ENCODE peak calls at places on chromosome 21, in nine cellular contexts. J is right cardiac atrium; P is mucosa of descending colon; I is body of pancreas; E is left ventricle myocardium inferior; Z is A549; S is neural progenitor cell; C is CD8-positive, alpha-beta memory T cell; G is neuronal stem cell. H is an unnamed sample.

GRCh38 chr21:14675774-14676530 is 129.8 kb upstream of the SAMSN1 start:
- DNase-seq in I (no peak), G (no peak), J (no peak), E (no peak), S (no peak), C (peak; percentile 66), Z (no peak), P (no peak), H (no peak)

GRCh38 chr21:39204134-39204533 is 20.9 kb upstream of the PSMG1 start:
- DNase-seq in I (no peak), Z (no peak), G (no peak), P (no peak), E (no peak), J (no peak), C (no peak), S (no peak), H (no peak)

GRCh38 chr21:15820857-15821256 is 91.1 kb downstream of the USP25 start:
- DNase-seq in Z (no peak), P (no peak), S (no peak), I (no peak), J (no peak), G (no peak), E (no peak), C (no peak), H (no peak)

GRCh38 chr21:44710294-44710665 is 1.1 kb downstream of the TSPEAR start:
- DNase-seq in I (no peak), C (no peak), E (no peak), S (peak; percentile 52), J (no peak), P (no peak), G (no peak), Z (no peak), H (no peak)

GRCh38 chr21:14143999-14144398 is 66.8 kb downstream of the LIPI start:
- DNase-seq in G (no peak), S (no peak), I (no peak), E (no peak), J (no peak), Z (no peak), P (no peak), C (no peak), H (no peak)

GRCh38 chr21:44948426-44949120 is 8.7 kb downstream of the SLX9 start:
- DNase-seq in J (peak; percentile 69), G (no peak), P (peak; percentile 38), I (no peak), E (peak; percentile 16), S (no peak), C (no peak), Z (no peak), H (no peak)

GRCh38 chr21:28110074-28110473 is 882.6 kb downstream of the LTN1 start:
- DNase-seq in I (no peak), S (no peak), C (no peak), E (no peak), J (no peak), Z (no peak), G (no peak), P (no peak), H (no peak)

GRCh38 chr21:33943293-33943692 is 27.7 kb upstream of the ATP5PO start:
- DNase-seq in Z (no peak), G (no peak), S (no peak), C (no peak), E (no peak), P (no peak), I (no peak), J (no peak), H (no peak)

GRCh38 chr21:22885079-22885478 is 1886.9 kb downstream of the NCAM2 start:
- DNase-seq in S (peak; percentile 3), I (no peak), G (no peak), E (no peak), C (no peak), J (no peak), Z (no peak), P (no peak), H (no peak)

GRCh38 chr21:46344219-46344915 is 20.4 kb downstream of the PCNT start:
- DNase-seq in E (no peak), J (no peak), G (no peak), Z (no peak), P (no peak), C (no peak), S (no peak), I (no peak), H (no peak)

GRCh38 chr21:29115899-29116298 is 14.5 kb upstream of the MAP3K7CL start:
- DNase-seq in S (no peak), J (no peak), I (no peak), G (no peak), E (no peak), P (no peak), C (no peak), Z (no peak), H (no peak)

GRCh38 chr21:26782349-26782748 is 62.9 kb downstream of the ADAMTS1 start:
- DNase-seq in J (no peak), G (no peak), C (no peak), E (no peak), P (no peak), S (no peak), I (no peak), Z (no peak), H (no peak)

GRCh38 chr21:16193758-16194606 is 464.2 kb downstream of the USP25 start:
- DNase-seq in C (no peak), I (peak; percentile 43), S (peak; percentile 81), E (peak; percentile 58), J (peak; percentile 79), P (no peak), Z (peak; percentile 81), G (peak; percentile 81), H (peak; percentile 87)

GRCh38 chr21:33893917-33894316 is 21.7 kb downstream of the ATP5PO start:
- DNase-seq in I (no peak), J (no peak), G (no peak), P (no peak), S (peak; percentile 56), Z (no peak), C (no peak), E (no peak), H (no peak)

GRCh38 chr21:37862536-37862935 is 53.7 kb downstream of the KCNJ6 start:
- DNase-seq in S (peak; percentile 65), E (no peak), G (no peak), C (no peak), I (no peak), J (no peak), Z (peak; percentile 28), P (no peak), H (peak; percentile 72)

GRCh38 chr21:31711745-31712144 is 20.2 kb downstream of the SCAF4 start:
- DNase-seq in P (no peak), Z (no peak), S (no peak), E (no peak), I (no peak), G (no peak), C (no peak), J (no peak), H (no peak)
- H3K4me1 ChIP-seq in P (peaks cover 4% of the 10 kb centered on the region), Z (peaks cover 62% of the 10 kb centered on the region), S (peaks cover 33% of the 10 kb centered on the region), E (peaks cover 80% of the 10 kb centered on the region), I (peaks cover 58% of the 10 kb centered on the region), G (peaks cover 6% of the 10 kb centered on the region), C (peaks cover 51% of the 10 kb centered on the region), J (no peaks in the 10 kb centered on the region), H (peaks cover 19% of the 10 kb centered on the region)

GRCh38 chr21:36707763-36708511 is 9.0 kb downstream of the SIM2 start:
- DNase-seq in Z (no peak), E (no peak), P (no peak), C (no peak), G (peak; percentile 29), J (no peak), I (no peak), S (peak; percentile 48), H (no peak)

GRCh38 chr21:36709868-36710728 is 11.2 kb downstream of the SIM2 start:
- DNase-seq in J (peak; percentile 47), P (no peak), Z (no peak), I (no peak), E (no peak), C (no peak), S (peak; percentile 59), G (peak; percentile 33), H (no peak)

GRCh38 chr21:36709030-36709867 is 10.3 kb downstream of the SIM2 start:
- DNase-seq in E (no peak), J (no peak), S (peak; percentile 49), I (no peak), P (no peak), G (no peak), Z (no peak), C (no peak), H (no peak)

GRCh38 chr21:36706951-36707762 is 8.2 kb downstream of the SIM2 start:
- DNase-seq in C (no peak), Z (no peak), S (peak; percentile 77), G (peak; percentile 64), I (no peak), J (no peak), P (no peak), E (no peak), H (peak; percentile 52)

GRCh38 chr21:36708512-36709029 is 9.7 kb downstream of the SIM2 start:
- DNase-seq in P (no peak), G (no peak), S (peak; percentile 41), I (no peak), C (no peak), E (no peak), Z (no peak), J (no peak), H (no peak)
- H3K4me1 ChIP-seq in P (peaks cover 34% of the 10 kb centered on the region), G (peaks cover 6% of the 10 kb centered on the region), S (peaks cover 37% of the 10 kb centered on the region), I (peaks cover 43% of the 10 kb centered on the region), C (peaks cover 18% of the 10 kb centered on the region), E (peaks cover 65% of the 10 kb centered on the region), Z (no peaks in the 10 kb centered on the region), J (no peaks in the 10 kb centered on the region), H (no peaks in the 10 kb centered on the region)

DNA sequence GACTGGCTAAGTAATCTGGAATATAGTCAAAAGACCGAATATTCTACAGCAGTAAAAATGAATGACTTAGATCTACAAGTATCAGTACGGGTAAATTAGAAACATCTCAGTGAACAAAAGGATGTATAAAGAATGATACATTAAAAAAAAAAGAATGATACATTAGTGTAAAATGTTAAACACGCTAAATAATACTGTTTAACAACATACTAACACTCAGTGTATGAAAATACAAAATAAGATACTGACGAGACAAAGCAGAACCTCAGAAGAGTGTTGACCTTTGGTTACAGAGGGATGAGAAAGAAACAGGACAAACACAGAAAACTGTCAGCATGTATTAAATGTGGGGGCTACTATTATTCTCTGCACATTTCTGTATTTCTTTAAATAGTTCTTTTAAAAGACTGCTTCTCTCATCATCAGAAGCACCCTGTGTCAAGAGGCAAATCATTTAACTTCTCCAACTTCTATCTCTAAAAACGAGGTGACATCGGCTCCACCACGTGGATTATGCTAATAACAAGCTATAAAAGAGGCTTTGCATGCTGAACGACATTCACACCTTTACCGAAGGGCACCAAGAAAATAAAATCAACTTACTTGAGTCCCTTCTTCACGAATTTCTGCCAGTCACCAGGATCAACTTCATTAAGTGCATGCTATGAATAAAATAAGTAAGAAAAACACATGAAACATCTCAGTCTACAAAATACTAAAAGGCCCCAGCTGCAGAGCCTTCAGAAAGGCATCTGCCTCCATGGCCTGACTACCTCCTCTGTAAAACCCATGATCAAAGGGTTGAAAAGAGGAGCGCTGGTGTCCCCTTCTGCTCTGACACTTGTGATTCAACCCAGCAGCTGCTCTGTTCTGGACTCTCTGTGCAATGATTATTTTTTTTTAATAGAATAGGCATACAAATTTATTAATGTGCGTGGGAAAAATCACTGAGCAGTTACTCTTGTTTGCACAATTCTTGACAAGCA is 42.5 kb downstream of the MRAP start:
- DNase-seq in J (no peak), C (no peak), I (no peak), G (no peak), Z (no peak), E (no peak), P (no peak), S (no peak), H (no peak)
- H3K4me1 ChIP-seq in J (no peaks in the 10 kb centered on the region), C (no peaks in the 10 kb centered on the region), I (no peaks in the 10 kb centered on the region), G (peaks cover 4% of the 10 kb centered on the region), Z (peaks cover 17% of the 10 kb centered on the region), E (no peaks in the 10 kb centered on the region), P (no peaks in the 10 kb centered on the region), S (peaks cover 3% of the 10 kb centered on the region), H (no peaks in the 10 kb centered on the region)

GRCh38 chr21:43596616-43597015 is 62.7 kb downstream of the HSF2BP start:
- DNase-seq in E (no peak), J (no peak), P (no peak), I (no peak), G (no peak), Z (no peak), C (no peak), S (no peak), H (no peak)
- H3K4me1 ChIP-seq in E (no peaks in the 10 kb centered on the region), J (no peaks in the 10 kb centered on the region), P (no peaks in the 10 kb centered on the region), I (no peaks in the 10 kb centered on the region), G (peaks cover 3% of the 10 kb centered on the region), Z (peaks cover 79% of the 10 kb centered on the region), C (no peaks in the 10 kb centered on the region), S (no peaks in the 10 kb centered on the region), H (no peaks in the 10 kb centered on the region)